ENCODE peak calls at places on chromosome 4, in seven cellular contexts. D is HCT116; X is HS-5; H is SW480; R is CD8-positive, alpha-beta memory T cell; N is OCI-M1; Z is progenitor cell of endocrine pancreas. J is an unnamed sample.

GRCh38 chr4:15040916-15041463 is 38.7 kb downstream of the CPEB2 start:
- DNase-seq in D (no peak), X (no peak), H (no peak), R (no peak), N (no peak), Z (no peak), J (no peak)

GRCh38 chr4:173121044-173121685 is 47.4 kb upstream of the GALNT7 start:
- DNase-seq in D (no peak), X (no peak), H (peak; percentile 23), R (no peak), N (peak; percentile 58), Z (no peak), J (no peak)

GRCh38 chr4:113675731-113676707 is 85.5 kb downstream of the CAMK2D start:
- DNase-seq in D (no peak), X (no peak), H (no peak), R (no peak), N (no peak), Z (no peak), J (no peak)

GRCh38 chr4:24244663-24245519 is 339.5 kb downstream of the DHX15 start:
- DNase-seq in D (no peak), X (no peak), H (no peak), R (no peak), N (peak; percentile 24), Z (no peak), J (no peak)

GRCh38 chr4:27490747-27491146 is 630.1 kb downstream of the STIM2 start:
- DNase-seq in D (no peak), X (no peak), H (no peak), R (no peak), N (no peak), Z (no peak), J (no peak)

GRCh38 chr4:18103876-18104275 is 82.3 kb upstream of the LCORL start:
- DNase-seq in D (no peak), X (no peak), H (peak; percentile 2), R (no peak), N (peak; percentile 13), Z (no peak), J (no peak)

GRCh38 chr4:40699648-40700047 is 50.1 kb upstream of the NSUN7 start:
- DNase-seq in D (no peak), X (no peak), H (no peak), R (no peak), N (no peak), Z (no peak), J (no peak)

GRCh38 chr4:703336-704197 is 2.1 kb upstream of the PCGF3 start:
- DNase-seq in D (no peak), X (no peak), H (no peak), R (no peak), N (no peak), Z (no peak), J (no peak)

GRCh38 chr4:5710962-5711478 is at the start of gene EVC:
- DNase-seq in D (no peak), X (no peak), H (no peak), R (no peak), N (no peak), Z (peak; percentile 63), J (peak; percentile 7)

GRCh38 chr4:181601118-181601517 is 642.1 kb upstream of the TENM3 start:
- DNase-seq in D (no peak), X (no peak), H (no peak), R (no peak), N (no peak), Z (no peak), J (no peak)

GRCh38 chr4:139988863-139989765 is 164.9 kb downstream of the MAML3 start:
- DNase-seq in D (peak; percentile 82), X (peak; percentile 77), H (peak; percentile 92), R (no peak), N (peak; percentile 27), Z (no peak), J (no peak)

GRCh38 chr4:145870155-145871020 is 68.2 kb downstream of the ZNF827 start:
- DNase-seq in D (no peak), X (no peak), H (no peak), R (no peak), N (no peak), Z (no peak), J (no peak)

GRCh38 chr4:40058121-40058520 is 1.5 kb downstream of the N4BP2 start:
- DNase-seq in D (no peak), X (no peak), H (no peak), R (no peak), N (peak; percentile 64), Z (no peak), J (no peak)

GRCh38 chr4:186485621-186486062 is 69.7 kb downstream of the MTNR1A start:
- DNase-seq in D (peak; percentile 23), X (no peak), H (peak; percentile 25), R (no peak), N (no peak), Z (no peak), J (no peak)

GRCh38 chr4:147361726-147362125 is 119.2 kb upstream of the EDNRA start:
- DNase-seq in D (peak; percentile 61), X (peak; percentile 54), H (peak; percentile 52), R (no peak), N (peak; percentile 58), Z (no peak), J (no peak)

GRCh38 chr4:717601-718320 is 12.1 kb downstream of the PCGF3 start:
- DNase-seq in D (no peak), X (no peak), H (no peak), R (no peak), N (no peak), Z (no peak), J (no peak)

J was measured in activated gamma-delta T cell treated with Interleukin-2 at 50 U/mL for 16 hours.